ENCODE peak calls at places on chromosomes 4 and X, in seven cellular contexts. F is lung, O is psoas muscle, L is cardiac muscle cell, U is right lobe of liver, Y is right atrium auricular region, P is thyroid gland. D is an unnamed sample.
A peak's percentile ranks its signal among the peaks of the same experiment; 100 is the strongest.

GRCh38 chr4:96305030-96305429 is 465.1 kb downstream of the PDHA2 start:
- DNase-seq in F (no peak), O (no peak), L (peak; percentile 7), P (no peak), U (no peak), Y (no peak), D (no peak)

GRCh38 chrX:44352739-44353138 is 9.3 kb upstream of the EFHC2 start:
- DNase-seq in L (no peak), F (peak; percentile 31), P (no peak), O (no peak), Y (no peak), U (no peak), D (no peak)

GRCh38 chr4:52051213-52051614 is at the start of gene SPATA18:
- DNase-seq in O (peak; percentile 41), F (no peak), U (peak; percentile 48), Y (no peak), L (peak; percentile 43), P (no peak), D (no peak)

GRCh38 chr4:140640150-140640748 is 71.5 kb upstream of the UCP1 start:
- DNase-seq in O (no peak), F (no peak), L (no peak), U (no peak), P (no peak), Y (no peak), D (no peak)

GRCh38 chr4:153393397-153393796 is 48.9 kb downstream of the MND1 start:
- DNase-seq in P (peak; percentile 90), U (no peak), F (peak; percentile 50), O (peak; percentile 35), Y (no peak), L (no peak), D (peak; percentile 60)

GRCh38 chrX:130174051-130174704 is 2.4 kb downstream of the RAB33A start:
- DNase-seq in F (no peak), O (peak; percentile 25), Y (peak; percentile 69), U (no peak), L (no peak), P (peak; percentile 7), D (peak; percentile 66)

GRCh38 chr4:127997534-127998388 is 32.6 kb downstream of the ABHD18 start:
- DNase-seq in U (no peak), L (peak; percentile 14), P (no peak), F (no peak), O (no peak), Y (no peak), D (no peak)

GRCh38 chrX:132023896-132024386 is 839 bp downstream of the STK26 start:
- DNase-seq in L (peak; percentile 68), P (no peak), O (no peak), F (peak; percentile 31), Y (no peak), U (peak; percentile 33), D (no peak)

GRCh38 chr4:73828945-73829344 is 7.5 kb upstream of the CXCL6 start:
- DNase-seq in O (no peak), F (no peak), U (no peak), P (no peak), L (no peak), Y (no peak), D (no peak)

GRCh38 chr4:73832651-73833237 is 3.7 kb upstream of the CXCL6 start:
- DNase-seq in L (no peak), U (no peak), O (no peak), F (no peak), Y (no peak), P (no peak), D (no peak)

GRCh38 chr4:73836373-73837269 is at the start of gene CXCL6:
- DNase-seq in Y (no peak), L (peak; percentile 32), O (peak; percentile 46), F (no peak), P (peak; percentile 20), U (peak; percentile 54), D (no peak)

DNA sequence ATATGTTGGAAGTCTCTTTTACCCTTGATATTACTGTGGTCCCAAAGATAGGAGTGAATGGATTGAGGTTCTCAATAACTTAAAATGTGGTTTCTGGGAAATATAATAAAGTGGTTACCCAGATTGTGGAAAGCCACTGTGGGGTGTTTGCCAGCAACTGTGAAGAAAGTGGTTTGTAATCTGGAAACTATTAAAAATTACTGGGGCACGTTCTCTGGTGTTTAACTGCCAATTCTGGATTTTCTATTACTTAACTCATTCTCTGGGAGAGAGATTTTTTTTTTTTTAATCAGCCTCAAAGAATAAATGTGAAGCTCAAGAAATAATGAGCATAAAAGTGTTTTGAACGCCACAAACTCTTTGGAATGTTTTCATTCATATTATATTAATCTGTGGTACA is 4.9 kb upstream of the CXCL6 start:
- DNase-seq in Y (no peak), L (no peak), O (no peak), F (no peak), P (no peak), U (no peak), D (no peak)
- H3K4me1 ChIP-seq in Y (no peaks in the 10 kb centered on the region), L (no peaks in the 10 kb centered on the region), O (no peaks in the 10 kb centered on the region), F (no peaks in the 10 kb centered on the region), P (no peaks in the 10 kb centered on the region), U (no peaks in the 10 kb centered on the region), D (peaks cover 4% of the 10 kb centered on the region)

GRCh38 chr4:77007358-77008230 is 58.0 kb downstream of the SEPTIN11 start:
- DNase-seq in U (no peak), Y (peak; percentile 66), L (no peak), F (peak; percentile 59), O (no peak), P (peak; percentile 22), D (peak; percentile 33)
- H3K27ac ChIP-seq in U (peak overlapping the region; percentile 10), Y (peak overlapping the region; percentile 52), L (peak overlapping the region; percentile 40), F (peak overlapping the region; percentile 46), O (peak overlapping the region; percentile 12), P (no peak overlapping the region), D (peak overlapping the region; percentile 10)

DNA sequence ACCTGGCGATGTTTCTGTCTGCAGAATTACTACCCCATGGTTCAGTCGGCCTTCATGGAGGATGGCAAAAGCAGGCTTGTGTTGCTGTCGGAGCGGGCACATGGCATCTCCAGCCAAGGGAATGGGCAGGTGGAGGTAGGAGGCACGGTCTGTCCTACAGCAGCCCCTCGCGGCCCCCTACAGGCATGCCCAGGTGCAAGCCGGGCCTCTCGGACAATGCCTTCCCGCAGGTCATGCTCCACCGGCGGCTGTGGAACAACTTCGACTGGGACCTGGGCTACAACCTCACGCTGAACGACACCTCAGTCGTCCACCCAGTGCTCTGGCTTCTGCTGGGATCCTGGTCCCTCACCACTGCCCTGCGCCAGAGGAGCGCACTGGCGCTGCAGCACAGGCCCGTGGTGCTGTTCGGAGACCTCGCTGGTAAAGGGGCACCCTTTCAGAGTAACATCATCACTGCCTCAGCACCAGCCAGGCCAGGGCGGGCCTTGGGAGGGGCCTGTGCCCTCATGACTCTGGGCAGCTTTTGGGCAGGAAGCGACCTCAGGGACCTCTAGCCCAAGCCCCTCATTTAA is 29.5 kb upstream of the MRFAP1 start:
- DNase-seq in O (no peak), P (no peak), U (no peak), L (no peak), F (no peak), Y (no peak), D (no peak)
- TF ChIP-seq CTCF in O (no peak), P (no peak), U (no peak), L (no peak), F (no peak), Y (no peak), D (no peak)

DNA sequence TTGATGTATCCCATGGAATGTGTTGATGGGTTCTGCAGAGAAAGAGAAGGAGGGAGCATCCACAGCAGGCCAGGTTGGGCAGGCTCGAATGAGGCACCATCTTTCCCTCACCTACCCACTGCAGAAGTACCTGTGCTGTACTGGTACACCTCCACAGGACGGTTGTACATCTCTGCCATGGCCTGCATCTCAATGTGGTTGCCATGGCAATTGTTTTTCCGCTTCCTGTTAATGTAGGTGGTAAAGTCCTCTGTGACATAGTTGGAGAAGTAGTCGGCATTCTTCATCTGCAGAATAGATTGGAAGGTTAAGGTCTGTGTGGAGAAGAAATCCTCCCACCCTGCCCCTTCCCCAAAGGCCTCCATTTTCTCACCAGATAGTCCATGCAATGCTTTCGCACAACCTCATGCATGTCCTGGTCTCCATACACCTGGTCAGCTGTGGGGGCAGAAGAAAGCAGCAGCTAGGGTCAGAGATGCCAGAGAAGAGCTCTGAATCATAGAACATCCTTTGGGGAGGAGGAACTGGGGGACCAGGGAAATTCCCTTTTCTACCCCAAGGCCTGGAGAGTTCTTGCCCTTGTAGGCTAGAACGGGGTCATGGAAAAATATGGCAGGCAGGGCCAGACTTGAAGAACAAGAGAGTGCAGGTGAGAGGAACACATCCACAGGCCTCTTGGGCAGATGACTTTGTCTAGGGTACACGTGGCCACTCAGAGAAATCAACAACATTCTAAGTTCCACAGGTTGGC is 15.9 kb upstream of the PIM2 start:
- DNase-seq in U (no peak), Y (no peak), L (no peak), P (no peak), O (no peak), F (no peak), D (no peak)
- H3K4me1 ChIP-seq in U (no peaks in the 10 kb centered on the region), Y (no peaks in the 10 kb centered on the region), L (no peaks in the 10 kb centered on the region), P (no peaks in the 10 kb centered on the region), O (peaks cover 6% of the 10 kb centered on the region), F (peaks cover 4% of the 10 kb centered on the region), D (no peaks in the 10 kb centered on the region)

GRCh38 chr4:7893539-7893938 is 46.1 kb downstream of the AFAP1 start:
- DNase-seq in U (no peak), O (no peak), P (no peak), F (no peak), Y (no peak), L (no peak), D (no peak)

GRCh38 chr4:7887415-7887814 is 52.2 kb downstream of the AFAP1 start:
- DNase-seq in P (no peak), U (no peak), F (no peak), O (no peak), Y (no peak), L (no peak), D (no peak)

GRCh38 chr4:7892212-7893019 is 47.2 kb downstream of the AFAP1 start:
- DNase-seq in F (no peak), U (no peak), P (no peak), O (no peak), Y (no peak), L (no peak), D (no peak)

GRCh38 chr4:7894098-7894676 is 45.5 kb downstream of the AFAP1 start:
- DNase-seq in P (no peak), L (no peak), Y (no peak), U (no peak), O (no peak), F (no peak), D (no peak)

DNA sequence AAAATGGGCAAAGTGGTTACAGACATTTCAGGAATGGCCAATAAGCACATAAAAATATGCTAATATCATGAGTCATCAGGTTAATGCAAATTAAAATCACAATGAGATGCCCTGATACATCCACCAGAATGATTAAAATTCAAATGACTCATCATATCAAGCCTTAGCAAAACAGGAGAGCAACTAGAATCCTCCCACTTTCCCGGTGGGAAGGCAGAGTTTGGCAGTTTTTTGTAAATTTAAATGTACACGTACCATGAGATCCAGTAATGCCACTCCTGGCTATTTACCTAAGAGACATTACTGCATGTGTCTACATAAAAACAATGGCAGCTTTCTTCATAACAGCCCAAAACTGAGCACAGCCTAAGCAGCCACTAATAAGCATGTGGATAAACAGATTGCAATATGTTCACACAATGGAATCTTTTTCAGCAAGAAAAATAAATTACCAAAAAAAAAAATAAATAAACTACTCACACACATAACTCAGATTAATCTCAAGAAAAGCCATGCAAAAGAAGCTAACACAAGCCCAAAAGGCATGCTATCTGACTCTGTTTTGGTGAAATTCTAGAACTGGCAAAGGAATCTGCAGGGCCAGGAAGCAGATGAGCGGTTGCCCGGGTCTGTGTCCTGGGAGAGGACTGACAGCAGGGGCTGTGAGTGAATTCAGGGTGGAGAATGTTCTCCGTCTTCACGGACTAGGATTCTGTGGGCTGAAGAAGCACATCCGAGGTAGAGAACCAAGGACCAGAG is 48.8 kb downstream of the AFAP1 start:
- DNase-seq in Y (no peak), O (no peak), U (no peak), P (no peak), F (no peak), L (no peak), D (no peak)
- H3K27ac ChIP-seq in Y (peak overlapping the region; percentile 10), O (no peak overlapping the region), U (no peak overlapping the region), P (no peak overlapping the region), F (no peak overlapping the region), L (peak overlapping the region; percentile 27), D (peak overlapping the region; percentile 11)

D was measured in tibial artery.